ENCODE peak calls at places on chromosomes 4 and X, in four cellular contexts. Z, N, S and A are unnamed samples.

GRCh38 chr4:123892997-123893745 is 496.6 kb downstream of the SPRY1 start:
- DNase-seq in Z (no peak), N (no peak), S (peak), A (peak)

GRCh38 chrX:47497274-47497673 is 14.3 kb upstream of the ZNF41 start:
- DNase-seq in Z (peak), N (no peak), S (no peak), A (peak)

GRCh38 chr4:118883861-118884260 is 4.8 kb upstream of the SYNPO2 start:
- DNase-seq in Z (no peak), N (no peak), S (no peak), A (peak)

GRCh38 chr4:15163284-15163645 is 161.0 kb downstream of the CPEB2 start:
- DNase-seq in Z (no peak), N (no peak), S (no peak), A (no peak)

GRCh38 chr4:40722576-40723161 is 27.1 kb upstream of the NSUN7 start:
- DNase-seq in Z (peak), N (no peak), S (no peak), A (no peak)

GRCh38 chr4:73620115-73620792 is at the start of gene RASSF6:
- DNase-seq in Z (peak), N (peak), S (no peak), A (no peak)

GRCh38 chrX:45479835-45480422 is 279.3 kb upstream of the DIPK2B start:
- DNase-seq in Z (no peak), N (peak), S (peak), A (no peak)

GRCh38 chr4:2482693-2483092 is 13.8 kb downstream of the RNF4 start:
- DNase-seq in Z (no peak), N (no peak), S (peak), A (no peak)

GRCh38 chrX:8981742-8982141 is 52.2 kb downstream of the FAM9B start:
- DNase-seq in Z (no peak), N (no peak), S (no peak), A (no peak)

GRCh38 chr4:168496834-168497233 is at the start of gene PALLD:
- DNase-seq in Z (no peak), N (no peak), S (no peak), A (no peak)

GRCh38 chrX:117743469-117744251 is 372.9 kb downstream of the KLHL13 start:
- DNase-seq in Z (no peak), N (no peak), S (peak), A (peak)

GRCh38 chr4:83267121-83267834 is 17.3 kb downstream of the COQ2 start:
- DNase-seq in Z (no peak), N (no peak), S (no peak), A (no peak)

GRCh38 chrX:116317409-116317808 is 119.0 kb upstream of the SLC6A14 start:
- DNase-seq in Z (no peak), N (no peak), S (no peak), A (no peak)

GRCh38 chrX:81174286-81174685 is 27.4 kb downstream of the HMGN5 start:
- DNase-seq in Z (peak), N (no peak), S (peak), A (no peak)

GRCh38 chr4:71239365-71239764 is 99.5 kb upstream of the SLC4A4 start:
- DNase-seq in Z (no peak), N (no peak), S (no peak), A (no peak)
- TF ChIP-seq ELF1 in Z (no peak), N (no peak), S (no peak), A (no peak)

GRCh38 chr4:186723207-186724047 is at the start of gene FAT1:
- DNase-seq in Z (peak), N (no peak), S (peak), A (peak)

GRCh38 chr4:186724861-186725419 is 1.3 kb upstream of the FAT1 start:
- DNase-seq in Z (peak), N (no peak), S (no peak), A (no peak)

GRCh38 chr4:186725422-186726149 is 1.9 kb upstream of the FAT1 start:
- DNase-seq in Z (peak), N (peak), S (peak), A (peak)

GRCh38 chr4:186722856-186723206 is 825 bp downstream of the FAT1 start:
- DNase-seq in Z (no peak), N (no peak), S (no peak), A (no peak)

DNA sequence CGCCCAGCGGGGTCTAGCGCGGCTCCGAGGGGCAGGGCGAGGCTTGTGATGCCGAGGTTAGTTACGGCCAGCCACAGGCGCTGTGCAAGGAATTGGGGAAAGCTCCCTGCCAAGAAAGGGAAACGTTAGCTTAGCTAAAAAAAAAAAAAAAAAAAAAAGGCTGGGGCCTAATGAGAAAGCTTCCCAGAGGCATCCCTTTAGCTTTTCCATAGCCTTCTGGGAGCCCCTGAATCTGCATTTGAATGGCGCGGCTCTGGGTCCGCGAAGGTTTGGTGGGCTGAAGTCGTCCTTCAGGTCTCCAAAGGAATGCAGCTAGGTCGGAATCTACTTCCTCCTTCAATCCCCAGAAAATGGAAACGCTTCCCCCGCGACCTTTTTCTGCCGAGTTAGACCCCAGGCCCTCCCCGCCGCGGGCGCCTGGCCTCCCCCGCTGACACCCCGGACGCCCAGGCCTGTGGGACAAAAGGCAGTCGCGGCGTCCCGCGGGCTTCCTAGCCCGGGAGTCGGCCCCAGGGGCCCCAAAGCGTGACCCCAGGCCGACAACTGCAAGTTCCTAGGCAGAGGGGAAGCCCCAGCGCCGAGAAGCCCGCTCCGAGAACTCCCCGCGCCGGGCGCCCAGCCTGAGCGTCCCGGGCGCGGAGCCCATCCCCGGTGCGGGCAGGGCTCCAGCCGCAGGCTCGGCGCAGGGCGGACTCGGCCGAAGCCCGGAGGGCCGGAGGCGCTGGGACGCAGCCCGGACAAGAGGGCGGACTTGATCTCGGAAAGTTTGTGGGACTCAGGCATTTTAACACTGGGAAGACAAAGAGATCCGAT is 598 bp upstream of the FAT1 start:
- DNase-seq in Z (peak), N (no peak), S (no peak), A (peak)
- TF ChIP-seq ELF1 in Z (no peak), N (no peak), S (no peak), A (no peak)

DNA sequence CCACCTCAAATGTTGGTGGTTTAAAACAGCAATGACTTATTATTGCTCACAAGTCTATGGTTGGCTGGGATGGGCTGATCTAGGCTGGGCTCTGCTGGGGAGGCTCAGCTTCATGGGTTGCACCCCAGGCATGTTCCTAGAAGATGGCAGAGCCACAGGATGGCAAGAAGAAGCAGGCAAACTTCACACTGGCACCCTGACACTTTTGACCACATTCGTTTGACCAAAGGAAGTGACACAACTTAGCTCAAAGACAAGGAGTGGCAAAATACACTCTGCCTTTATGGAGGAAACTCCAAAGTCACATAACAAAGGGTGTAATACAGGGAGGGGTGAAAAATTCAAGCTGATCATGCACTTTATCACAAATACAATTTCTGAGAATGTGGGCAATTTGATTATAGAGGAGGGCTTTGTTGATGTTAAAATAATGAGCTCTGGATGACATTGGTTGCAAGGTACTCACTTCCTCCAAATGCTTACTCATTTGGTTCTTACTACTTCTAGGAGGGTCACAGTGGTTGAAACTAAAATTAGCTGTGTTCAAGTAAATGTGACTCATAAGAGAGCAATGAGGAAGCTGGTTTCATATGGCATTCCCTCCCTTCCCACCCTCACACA is 249.2 kb upstream of the RPS6KA3 start:
- DNase-seq in Z (peak), N (peak), S (peak), A (no peak)
- TF ChIP-seq ELF1 in Z (no peak), N (peak), S (peak), A (peak)

GRCh38 chr4:152508386-152508785 is 27.5 kb downstream of the FBXW7 start:
- DNase-seq in Z (no peak), N (no peak), S (no peak), A (no peak)
- TF ChIP-seq ELF1 in Z (no peak), N (no peak), S (no peak), A (no peak)